ENCODE peak calls at places on chromosomes 1 and 21, in six cellular contexts. One of them, this sample, is unnamed. For H3K9me3, the result is how much of the 10 kb centered on the place peaks cover.

GRCh38 chr1:212470059-212470458 is 37.3 kb downstream of the NENF start:
- DNase-seq in uterus: peak
- DNase-seq in thyroid gland: peak
- DNase-seq in psoas muscle: peak
- DNase-seq in CD8-positive, alpha-beta T cell: no peak
- DNase-seq in heart left ventricle: peak
- DNase-seq in this sample: peak

GRCh38 chr1:50414853-50415234 is 8.4 kb downstream of the DMRTA2 start:
- DNase-seq in uterus: no peak
- DNase-seq in thyroid gland: no peak
- DNase-seq in psoas muscle: no peak
- DNase-seq in CD8-positive, alpha-beta T cell: no peak
- DNase-seq in heart left ventricle: no peak
- DNase-seq in this sample: no peak

GRCh38 chr1:66292944-66293343 is 241.0 kb upstream of the SGIP1 start:
- DNase-seq in uterus: no peak
- DNase-seq in thyroid gland: peak
- DNase-seq in psoas muscle: no peak
- DNase-seq in CD8-positive, alpha-beta T cell: no peak
- DNase-seq in heart left ventricle: no peak
- DNase-seq in this sample: no peak

GRCh38 chr21:15138475-15138874 is 73.7 kb upstream of the NRIP1 start:
- DNase-seq in uterus: no peak
- DNase-seq in thyroid gland: no peak
- DNase-seq in psoas muscle: peak
- DNase-seq in CD8-positive, alpha-beta T cell: no peak
- DNase-seq in heart left ventricle: no peak
- DNase-seq in this sample: no peak

GRCh38 chr1:52899445-52899894 is 22.1 kb downstream of the ECHDC2 start:
- DNase-seq in uterus: no peak
- DNase-seq in thyroid gland: no peak
- DNase-seq in psoas muscle: no peak
- DNase-seq in CD8-positive, alpha-beta T cell: no peak
- DNase-seq in heart left ventricle: no peak
- DNase-seq in this sample: peak

GRCh38 chr21:36330904-36331303 is 10.9 kb downstream of the MORC3 start:
- DNase-seq in uterus: no peak
- DNase-seq in thyroid gland: peak
- DNase-seq in psoas muscle: no peak
- DNase-seq in CD8-positive, alpha-beta T cell: peak
- DNase-seq in heart left ventricle: no peak
- DNase-seq in this sample: peak

GRCh38 chr1:20187103-20187812 is 940 bp upstream of the PLA2G2C start:
- DNase-seq in uterus: no peak
- DNase-seq in thyroid gland: peak
- DNase-seq in psoas muscle: no peak
- DNase-seq in CD8-positive, alpha-beta T cell: peak
- DNase-seq in heart left ventricle: no peak
- DNase-seq in this sample: no peak

GRCh38 chr1:178938959-178939317 is 68.1 kb upstream of the ANGPTL1 start:
- DNase-seq in uterus: peak
- DNase-seq in thyroid gland: peak
- DNase-seq in psoas muscle: peak
- DNase-seq in CD8-positive, alpha-beta T cell: no peak
- DNase-seq in heart left ventricle: peak
- DNase-seq in this sample: peak

GRCh38 chr1:9211291-9211811 is 23.2 kb upstream of the H6PD start:
- DNase-seq in uterus: no peak
- DNase-seq in thyroid gland: no peak
- DNase-seq in psoas muscle: no peak
- DNase-seq in CD8-positive, alpha-beta T cell: no peak
- DNase-seq in heart left ventricle: no peak
- DNase-seq in this sample: peak

GRCh38 chr1:34500451-34500850 is 254.4 kb upstream of the GJB5 start:
- DNase-seq in uterus: no peak
- DNase-seq in thyroid gland: peak
- DNase-seq in psoas muscle: no peak
- DNase-seq in CD8-positive, alpha-beta T cell: no peak
- DNase-seq in heart left ventricle: peak
- DNase-seq in this sample: no peak

GRCh38 chr1:195188821-195189220 is 1419.4 kb downstream of the KCNT2 start:
- DNase-seq in uterus: no peak
- DNase-seq in thyroid gland: no peak
- DNase-seq in psoas muscle: no peak
- DNase-seq in CD8-positive, alpha-beta T cell: no peak
- DNase-seq in heart left ventricle: no peak
- DNase-seq in this sample: peak

GRCh38 chr1:41741244-41741643 is 177.5 kb downstream of the HIVEP3 start:
- DNase-seq in uterus: no peak
- DNase-seq in thyroid gland: no peak
- DNase-seq in psoas muscle: no peak
- DNase-seq in CD8-positive, alpha-beta T cell: no peak
- DNase-seq in heart left ventricle: no peak
- DNase-seq in this sample: no peak

GRCh38 chr1:205259361-205259832 is 31.7 kb downstream of the TMCC2 start:
- DNase-seq in uterus: no peak
- DNase-seq in thyroid gland: no peak
- DNase-seq in psoas muscle: no peak
- DNase-seq in CD8-positive, alpha-beta T cell: no peak
- DNase-seq in heart left ventricle: no peak
- DNase-seq in this sample: no peak

GRCh38 chr1:15445390-15446122 is 7.3 kb downstream of the CTRC start:
- DNase-seq in uterus: no peak
- DNase-seq in thyroid gland: no peak
- DNase-seq in psoas muscle: no peak
- DNase-seq in CD8-positive, alpha-beta T cell: no peak
- DNase-seq in heart left ventricle: peak
- DNase-seq in this sample: no peak

GRCh38 chr1:27968692-27969091 is 8.9 kb downstream of the XKR8 start:
- DNase-seq in uterus: no peak
- DNase-seq in thyroid gland: no peak
- DNase-seq in psoas muscle: no peak
- DNase-seq in CD8-positive, alpha-beta T cell: no peak
- DNase-seq in heart left ventricle: no peak
- DNase-seq in this sample: peak

GRCh38 chr1:98017184-98017583 is 96.3 kb upstream of the DPYD start:
- DNase-seq in uterus: no peak
- DNase-seq in thyroid gland: no peak
- DNase-seq in psoas muscle: no peak
- DNase-seq in CD8-positive, alpha-beta T cell: no peak
- DNase-seq in heart left ventricle: no peak
- DNase-seq in this sample: no peak

GRCh38 chr1:55367273-55367672 is 152.1 kb upstream of the USP24 start:
- DNase-seq in uterus: no peak
- DNase-seq in thyroid gland: no peak
- DNase-seq in psoas muscle: no peak
- DNase-seq in CD8-positive, alpha-beta T cell: no peak
- DNase-seq in heart left ventricle: no peak
- DNase-seq in this sample: no peak

GRCh38 chr21:33760641-33761103 is 118.4 kb downstream of the ITSN1 start:
- DNase-seq in uterus: no peak
- DNase-seq in thyroid gland: no peak
- DNase-seq in psoas muscle: no peak
- DNase-seq in CD8-positive, alpha-beta T cell: no peak
- DNase-seq in heart left ventricle: no peak
- DNase-seq in this sample: peak

GRCh38 chr1:14439015-14439414 is 159.5 kb upstream of the KAZN start:
- DNase-seq in uterus: no peak
- DNase-seq in thyroid gland: no peak
- DNase-seq in psoas muscle: no peak
- DNase-seq in CD8-positive, alpha-beta T cell: no peak
- DNase-seq in heart left ventricle: no peak
- DNase-seq in this sample: peak

GRCh38 chr1:247385283-247385682 is 30.7 kb upstream of the NLRP3 start:
- DNase-seq in uterus: no peak
- DNase-seq in thyroid gland: no peak
- DNase-seq in psoas muscle: no peak
- DNase-seq in CD8-positive, alpha-beta T cell: no peak
- DNase-seq in heart left ventricle: no peak
- DNase-seq in this sample: no peak

GRCh38 chr21:27219068-27219467 is 252.2 kb upstream of the ADAMTS5 start:
- DNase-seq in uterus: no peak
- DNase-seq in thyroid gland: no peak
- DNase-seq in psoas muscle: peak
- DNase-seq in CD8-positive, alpha-beta T cell: no peak
- DNase-seq in heart left ventricle: no peak
- DNase-seq in this sample: peak

GRCh38 chr1:8712413-8713229 is 104.8 kb downstream of the RERE start:
- DNase-seq in uterus: no peak
- DNase-seq in thyroid gland: no peak
- DNase-seq in psoas muscle: no peak
- DNase-seq in CD8-positive, alpha-beta T cell: no peak
- DNase-seq in heart left ventricle: no peak
- DNase-seq in this sample: peak

GRCh38 chr1:6208723-6209660 is 3.1 kb downstream of the RNF207 start:
- DNase-seq in uterus: no peak
- DNase-seq in thyroid gland: peak
- DNase-seq in psoas muscle: peak
- DNase-seq in CD8-positive, alpha-beta T cell: no peak
- DNase-seq in heart left ventricle: peak
- DNase-seq in this sample: peak

GRCh38 chr1:201149400-201149799 is 4.9 kb downstream of the TMEM9 start:
- DNase-seq in uterus: no peak
- DNase-seq in thyroid gland: no peak
- DNase-seq in psoas muscle: no peak
- DNase-seq in CD8-positive, alpha-beta T cell: no peak
- DNase-seq in heart left ventricle: no peak
- DNase-seq in this sample: no peak

GRCh38 chr1:150976879-150977694 is 2.5 kb upstream of the CERS2 start:
- DNase-seq in uterus: peak
- DNase-seq in thyroid gland: peak
- DNase-seq in psoas muscle: peak
- DNase-seq in CD8-positive, alpha-beta T cell: peak
- DNase-seq in heart left ventricle: peak
- DNase-seq in this sample: no peak

GRCh38 chr21:37562920-37563640 is 196.5 kb downstream of the DYRK1A start:
- DNase-seq in uterus: no peak
- DNase-seq in thyroid gland: peak
- DNase-seq in psoas muscle: peak
- DNase-seq in CD8-positive, alpha-beta T cell: no peak
- DNase-seq in heart left ventricle: no peak
- DNase-seq in this sample: no peak

DNA sequence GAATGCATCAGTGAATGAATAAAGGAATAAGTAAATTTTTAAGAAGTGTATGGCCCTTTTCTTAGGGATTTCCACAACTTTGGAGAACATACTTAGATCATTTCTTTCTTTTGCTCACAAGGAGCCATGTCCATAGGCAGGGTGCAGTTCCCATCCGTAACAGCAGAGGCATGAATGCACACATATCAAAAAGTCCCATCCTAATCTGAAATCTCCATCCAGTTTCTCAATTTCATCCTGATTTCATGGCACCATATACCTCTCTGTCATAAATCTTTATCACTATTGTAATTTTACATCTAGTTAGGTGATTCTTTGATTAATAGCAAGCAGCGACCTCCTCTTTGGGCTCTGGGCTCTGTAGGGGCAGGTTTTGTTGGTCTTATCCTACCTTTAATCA is 359.2 kb downstream of the RRAGC start:
- DNase-seq in uterus: no peak
- DNase-seq in thyroid gland: no peak
- DNase-seq in psoas muscle: no peak
- DNase-seq in CD8-positive, alpha-beta T cell: no peak
- DNase-seq in heart left ventricle: no peak
- DNase-seq in this sample: no peak
- TF ChIP-seq CTCF in uterus: no peak
- TF ChIP-seq CTCF in thyroid gland: peak
- TF ChIP-seq CTCF in psoas muscle: peak
- TF ChIP-seq CTCF in CD8-positive, alpha-beta T cell: no peak
- TF ChIP-seq CTCF in heart left ventricle: peak
- TF ChIP-seq CTCF in this sample: peak

GRCh38 chr1:79592707-79593106 is 586.2 kb upstream of the ADGRL4 start:
- DNase-seq in uterus: no peak
- DNase-seq in thyroid gland: no peak
- DNase-seq in psoas muscle: no peak
- DNase-seq in CD8-positive, alpha-beta T cell: no peak
- DNase-seq in heart left ventricle: no peak
- DNase-seq in this sample: no peak
- H3K9me3 ChIP-seq in uterus: under half
- H3K9me3 ChIP-seq in thyroid gland: under half
- H3K9me3 ChIP-seq in psoas muscle: under half
- H3K9me3 ChIP-seq in CD8-positive, alpha-beta T cell: under half
- H3K9me3 ChIP-seq in heart left ventricle: under half
- H3K9me3 ChIP-seq in this sample: under half

DNA sequence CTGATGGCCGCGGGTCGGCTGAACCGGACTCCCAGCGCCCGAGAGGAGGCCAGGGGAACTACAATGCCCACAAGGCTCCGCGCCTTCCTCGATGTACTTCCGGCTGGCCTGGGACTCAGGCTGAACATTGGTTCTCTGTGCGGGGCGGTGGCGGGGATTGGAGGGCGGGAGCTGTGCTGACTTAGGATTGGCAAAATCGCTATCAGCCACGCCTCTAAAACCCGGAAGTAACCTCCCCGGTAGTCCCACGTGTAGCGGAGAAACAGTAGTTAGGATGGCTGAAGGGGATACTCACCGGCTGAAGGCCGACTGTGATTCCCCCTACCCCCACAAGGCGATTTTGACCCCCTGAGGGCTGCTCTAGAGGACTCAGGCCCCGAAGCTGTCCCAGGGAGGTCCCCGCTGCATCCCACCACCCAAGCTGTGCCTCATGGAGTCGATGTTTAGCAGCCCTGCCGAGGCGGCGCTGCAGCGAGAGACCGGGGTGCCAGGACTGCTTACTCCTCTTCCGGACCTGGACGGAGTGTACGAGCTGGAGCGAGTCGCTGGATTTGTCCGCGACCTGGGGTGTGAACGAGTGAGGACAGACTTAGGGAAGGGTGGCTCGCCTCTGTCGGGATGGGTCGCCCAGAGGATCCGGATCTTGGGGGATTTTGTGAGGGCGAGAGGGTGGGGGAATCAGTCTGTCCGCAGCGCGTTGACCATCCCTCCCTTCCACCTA is at the start of gene DPH2:
- DNase-seq in uterus: peak
- DNase-seq in thyroid gland: peak
- DNase-seq in psoas muscle: peak
- DNase-seq in CD8-positive, alpha-beta T cell: peak
- DNase-seq in heart left ventricle: peak
- DNase-seq in this sample: peak
- H3K27ac ChIP-seq in uterus: peak
- H3K27ac ChIP-seq in thyroid gland: no peak
- H3K27ac ChIP-seq in psoas muscle: peak
- H3K27ac ChIP-seq in CD8-positive, alpha-beta T cell: peak
- H3K27ac ChIP-seq in heart left ventricle: peak
- H3K27ac ChIP-seq in this sample: peak

GRCh38 chr1:184075040-184076029 is 23.8 kb downstream of the TSEN15 start:
- DNase-seq in uterus: peak
- DNase-seq in thyroid gland: peak
- DNase-seq in psoas muscle: no peak
- DNase-seq in CD8-positive, alpha-beta T cell: no peak
- DNase-seq in heart left ventricle: no peak
- DNase-seq in this sample: peak
- TF ChIP-seq CTCF in uterus: peak
- TF ChIP-seq CTCF in thyroid gland: peak
- TF ChIP-seq CTCF in psoas muscle: peak
- TF ChIP-seq CTCF in CD8-positive, alpha-beta T cell: peak
- TF ChIP-seq CTCF in heart left ventricle: peak
- TF ChIP-seq CTCF in this sample: peak